ENCODE peak calls at places on chromosomes 16 and 17, in seven cellular contexts. One of them, this sample, is unnamed.

GRCh38 chr17:14198013-14198412 is 38.6 kb downstream of the CDRT15 start:
- DNase-seq in central memory CD4-positive, alpha-beta T cell: no peak
- DNase-seq in ovary: no peak
- DNase-seq in GM19239: no peak
- DNase-seq in naive thymus-derived CD4-positive, alpha-beta T cell: no peak
- DNase-seq in fibroblast of pulmonary artery: no peak
- DNase-seq in left cardiac atrium: no peak
- DNase-seq in this sample: no peak

GRCh38 chr17:4498461-4499397 is at the start of gene SPNS2:
- DNase-seq in central memory CD4-positive, alpha-beta T cell: peak
- DNase-seq in fibroblast of pulmonary artery: peak
- DNase-seq in left cardiac atrium: peak
- DNase-seq in naive thymus-derived CD4-positive, alpha-beta T cell: peak
- DNase-seq in GM19239: peak
- DNase-seq in ovary: peak
- DNase-seq in this sample: no peak

GRCh38 chr17:28925912-28926365 is 23.1 kb upstream of the DHRS13 start:
- DNase-seq in fibroblast of pulmonary artery: peak
- DNase-seq in GM19239: peak
- DNase-seq in left cardiac atrium: no peak
- DNase-seq in naive thymus-derived CD4-positive, alpha-beta T cell: peak
- DNase-seq in ovary: no peak
- DNase-seq in central memory CD4-positive, alpha-beta T cell: peak
- DNase-seq in this sample: no peak

GRCh38 chr16:11689031-11689840 is 21.0 kb downstream of the SNN start:
- DNase-seq in ovary: no peak
- DNase-seq in left cardiac atrium: no peak
- DNase-seq in fibroblast of pulmonary artery: no peak
- DNase-seq in central memory CD4-positive, alpha-beta T cell: no peak
- DNase-seq in naive thymus-derived CD4-positive, alpha-beta T cell: no peak
- DNase-seq in GM19239: no peak
- DNase-seq in this sample: peak

GRCh38 chr16:69204106-69204655 is 17.2 kb downstream of the SNTB2 start:
- DNase-seq in fibroblast of pulmonary artery: no peak
- DNase-seq in central memory CD4-positive, alpha-beta T cell: no peak
- DNase-seq in naive thymus-derived CD4-positive, alpha-beta T cell: no peak
- DNase-seq in GM19239: no peak
- DNase-seq in left cardiac atrium: no peak
- DNase-seq in ovary: no peak
- DNase-seq in this sample: no peak

GRCh38 chr17:74283371-74283673 is 9.3 kb downstream of the DNAI2 start:
- DNase-seq in fibroblast of pulmonary artery: no peak
- DNase-seq in GM19239: no peak
- DNase-seq in central memory CD4-positive, alpha-beta T cell: no peak
- DNase-seq in naive thymus-derived CD4-positive, alpha-beta T cell: no peak
- DNase-seq in left cardiac atrium: no peak
- DNase-seq in ovary: no peak
- DNase-seq in this sample: no peak

GRCh38 chr16:4053663-4054479 is 62.4 kb downstream of the ADCY9 start:
- DNase-seq in fibroblast of pulmonary artery: peak
- DNase-seq in naive thymus-derived CD4-positive, alpha-beta T cell: no peak
- DNase-seq in ovary: peak
- DNase-seq in left cardiac atrium: peak
- DNase-seq in central memory CD4-positive, alpha-beta T cell: no peak
- DNase-seq in GM19239: no peak
- DNase-seq in this sample: peak

GRCh38 chr17:36503456-36504155 is 17.1 kb downstream of the ZNHIT3 start:
- DNase-seq in left cardiac atrium: no peak
- DNase-seq in fibroblast of pulmonary artery: no peak
- DNase-seq in GM19239: no peak
- DNase-seq in ovary: no peak
- DNase-seq in central memory CD4-positive, alpha-beta T cell: no peak
- DNase-seq in naive thymus-derived CD4-positive, alpha-beta T cell: no peak
- DNase-seq in this sample: no peak

GRCh38 chr17:81489012-81489968 is 23.3 kb downstream of the ACTG1 start:
- DNase-seq in central memory CD4-positive, alpha-beta T cell: no peak
- DNase-seq in GM19239: no peak
- DNase-seq in left cardiac atrium: no peak
- DNase-seq in fibroblast of pulmonary artery: no peak
- DNase-seq in ovary: no peak
- DNase-seq in naive thymus-derived CD4-positive, alpha-beta T cell: no peak
- DNase-seq in this sample: no peak

GRCh38 chr17:79192503-79193500 is 118.2 kb downstream of the ENGASE start:
- DNase-seq in GM19239: no peak
- DNase-seq in naive thymus-derived CD4-positive, alpha-beta T cell: no peak
- DNase-seq in central memory CD4-positive, alpha-beta T cell: no peak
- DNase-seq in ovary: peak
- DNase-seq in fibroblast of pulmonary artery: peak
- DNase-seq in left cardiac atrium: peak
- DNase-seq in this sample: no peak

GRCh38 chr16:51343411-51343810 is 192.3 kb upstream of the SALL1 start:
- DNase-seq in ovary: no peak
- DNase-seq in left cardiac atrium: no peak
- DNase-seq in naive thymus-derived CD4-positive, alpha-beta T cell: no peak
- DNase-seq in GM19239: no peak
- DNase-seq in fibroblast of pulmonary artery: peak
- DNase-seq in central memory CD4-positive, alpha-beta T cell: no peak
- DNase-seq in this sample: no peak

GRCh38 chr17:7314719-7315569 is at the start of gene GPS2:
- DNase-seq in left cardiac atrium: peak
- DNase-seq in central memory CD4-positive, alpha-beta T cell: peak
- DNase-seq in fibroblast of pulmonary artery: peak
- DNase-seq in GM19239: peak
- DNase-seq in naive thymus-derived CD4-positive, alpha-beta T cell: peak
- DNase-seq in ovary: peak
- DNase-seq in this sample: peak

GRCh38 chr16:18062713-18063112 is 273.8 kb downstream of the NPIPA8 start:
- DNase-seq in ovary: no peak
- DNase-seq in left cardiac atrium: no peak
- DNase-seq in naive thymus-derived CD4-positive, alpha-beta T cell: no peak
- DNase-seq in fibroblast of pulmonary artery: no peak
- DNase-seq in GM19239: no peak
- DNase-seq in central memory CD4-positive, alpha-beta T cell: no peak
- DNase-seq in this sample: no peak

GRCh38 chr17:18951941-18952842 is at the start of gene SLC5A10:
- DNase-seq in left cardiac atrium: no peak
- DNase-seq in fibroblast of pulmonary artery: no peak
- DNase-seq in naive thymus-derived CD4-positive, alpha-beta T cell: no peak
- DNase-seq in GM19239: no peak
- DNase-seq in central memory CD4-positive, alpha-beta T cell: no peak
- DNase-seq in ovary: no peak
- DNase-seq in this sample: no peak

GRCh38 chr16:75433732-75434413 is 570 bp upstream of the CFDP1 start:
- DNase-seq in fibroblast of pulmonary artery: peak
- DNase-seq in central memory CD4-positive, alpha-beta T cell: peak
- DNase-seq in ovary: peak
- DNase-seq in naive thymus-derived CD4-positive, alpha-beta T cell: no peak
- DNase-seq in GM19239: peak
- DNase-seq in left cardiac atrium: no peak
- DNase-seq in this sample: peak

GRCh38 chr17:78278139-78278741 is 46.8 kb downstream of the TMEM235 start:
- DNase-seq in naive thymus-derived CD4-positive, alpha-beta T cell: no peak
- DNase-seq in ovary: no peak
- DNase-seq in left cardiac atrium: no peak
- DNase-seq in fibroblast of pulmonary artery: no peak
- DNase-seq in central memory CD4-positive, alpha-beta T cell: no peak
- DNase-seq in GM19239: no peak
- DNase-seq in this sample: no peak

GRCh38 chr17:44438634-44439033 is 49.2 kb upstream of the ITGA2B start:
- DNase-seq in ovary: no peak
- DNase-seq in left cardiac atrium: no peak
- DNase-seq in central memory CD4-positive, alpha-beta T cell: no peak
- DNase-seq in GM19239: peak
- DNase-seq in naive thymus-derived CD4-positive, alpha-beta T cell: no peak
- DNase-seq in fibroblast of pulmonary artery: no peak
- DNase-seq in this sample: no peak

GRCh38 chr17:50430731-50431130 is 4.7 kb downstream of the ACSF2 start:
- DNase-seq in left cardiac atrium: no peak
- DNase-seq in fibroblast of pulmonary artery: no peak
- DNase-seq in naive thymus-derived CD4-positive, alpha-beta T cell: no peak
- DNase-seq in ovary: no peak
- DNase-seq in central memory CD4-positive, alpha-beta T cell: no peak
- DNase-seq in GM19239: no peak
- DNase-seq in this sample: no peak

GRCh38 chr17:71760062-71760720 is 360.6 kb upstream of the SOX9 start:
- DNase-seq in ovary: no peak
- DNase-seq in naive thymus-derived CD4-positive, alpha-beta T cell: no peak
- DNase-seq in central memory CD4-positive, alpha-beta T cell: no peak
- DNase-seq in fibroblast of pulmonary artery: no peak
- DNase-seq in left cardiac atrium: no peak
- DNase-seq in GM19239: no peak
- DNase-seq in this sample: no peak

GRCh38 chr16:85611455-85612190 is 1.5 kb upstream of the GSE1 start:
- DNase-seq in ovary: peak
- DNase-seq in naive thymus-derived CD4-positive, alpha-beta T cell: peak
- DNase-seq in GM19239: no peak
- DNase-seq in left cardiac atrium: peak
- DNase-seq in fibroblast of pulmonary artery: peak
- DNase-seq in central memory CD4-positive, alpha-beta T cell: peak
- DNase-seq in this sample: peak

GRCh38 chr16:79768594-79768993 is 168.1 kb upstream of the MAF start:
- DNase-seq in GM19239: no peak
- DNase-seq in fibroblast of pulmonary artery: no peak
- DNase-seq in left cardiac atrium: no peak
- DNase-seq in ovary: no peak
- DNase-seq in central memory CD4-positive, alpha-beta T cell: no peak
- DNase-seq in naive thymus-derived CD4-positive, alpha-beta T cell: no peak
- DNase-seq in this sample: no peak

GRCh38 chr17:18981642-18982424 is 22.7 kb downstream of the FAM83G start:
- DNase-seq in central memory CD4-positive, alpha-beta T cell: no peak
- DNase-seq in GM19239: no peak
- DNase-seq in naive thymus-derived CD4-positive, alpha-beta T cell: no peak
- DNase-seq in fibroblast of pulmonary artery: peak
- DNase-seq in ovary: no peak
- DNase-seq in left cardiac atrium: no peak
- DNase-seq in this sample: no peak

GRCh38 chr17:8163978-8164814 is 1.4 kb upstream of the VAMP2 start:
- DNase-seq in GM19239: no peak
- DNase-seq in ovary: peak
- DNase-seq in naive thymus-derived CD4-positive, alpha-beta T cell: peak
- DNase-seq in fibroblast of pulmonary artery: peak
- DNase-seq in left cardiac atrium: peak
- DNase-seq in central memory CD4-positive, alpha-beta T cell: peak
- DNase-seq in this sample: peak

GRCh38 chr16:4032768-4033167 is 83.5 kb downstream of the ADCY9 start:
- DNase-seq in ovary: no peak
- DNase-seq in fibroblast of pulmonary artery: no peak
- DNase-seq in GM19239: no peak
- DNase-seq in central memory CD4-positive, alpha-beta T cell: no peak
- DNase-seq in left cardiac atrium: peak
- DNase-seq in naive thymus-derived CD4-positive, alpha-beta T cell: no peak
- DNase-seq in this sample: no peak